ENCODE peak calls at places on chromosomes 6 and 20, in five cellular contexts. One of them, this sample, is unnamed.

GRCh38 chr6:143232849-143233248 is 172.2 kb downstream of the AIG1 start:
- DNase-seq in K562: peak
- DNase-seq in GM12878: peak
- DNase-seq in GM23338: peak
- DNase-seq in HepG2: peak
- DNase-seq in this sample: peak

GRCh38 chr6:3808759-3809514 is 40.2 kb upstream of the FAM50B start:
- DNase-seq in GM23338: no peak
- DNase-seq in HepG2: peak
- DNase-seq in GM12878: no peak
- DNase-seq in K562: no peak
- DNase-seq in this sample: peak

GRCh38 chr20:57215826-57216471 is 50.5 kb downstream of the BMP7 start:
- DNase-seq in K562: no peak
- DNase-seq in HepG2: no peak
- DNase-seq in GM23338: no peak
- DNase-seq in GM12878: no peak
- DNase-seq in this sample: no peak

GRCh38 chr6:49892280-49892679 is 25.9 kb upstream of the CRISP1 start:
- DNase-seq in K562: no peak
- DNase-seq in GM23338: no peak
- DNase-seq in GM12878: no peak
- DNase-seq in HepG2: no peak
- DNase-seq in this sample: no peak

GRCh38 chr20:57526067-57526884 is 1.3 kb upstream of the CTCFL start:
- DNase-seq in K562: peak
- DNase-seq in GM23338: peak
- DNase-seq in HepG2: peak
- DNase-seq in GM12878: no peak
- DNase-seq in this sample: no peak

GRCh38 chr6:123415844-123416468 is 220.8 kb downstream of the TRDN start:
- DNase-seq in GM23338: peak
- DNase-seq in K562: peak
- DNase-seq in GM12878: no peak
- DNase-seq in HepG2: peak
- DNase-seq in this sample: peak

GRCh38 chr6:144145546-144145945 is 4.8 kb upstream of the STX11 start:
- DNase-seq in GM12878: no peak
- DNase-seq in K562: peak
- DNase-seq in HepG2: no peak
- DNase-seq in GM23338: no peak
- DNase-seq in this sample: no peak

GRCh38 chr6:26613717-26614683 is 17.2 kb downstream of the ABT1 start:
- DNase-seq in HepG2: no peak
- DNase-seq in GM23338: peak
- DNase-seq in GM12878: no peak
- DNase-seq in K562: no peak
- DNase-seq in this sample: no peak

GRCh38 chr20:38307371-38308046 is 3.6 kb downstream of the BPI start:
- DNase-seq in GM23338: no peak
- DNase-seq in K562: no peak
- DNase-seq in HepG2: no peak
- DNase-seq in GM12878: no peak
- DNase-seq in this sample: no peak

GRCh38 chr20:1171461-1172093 is 13.2 kb downstream of the TMEM74B start:
- DNase-seq in HepG2: peak
- DNase-seq in K562: peak
- DNase-seq in GM23338: peak
- DNase-seq in GM12878: no peak
- DNase-seq in this sample: peak

GRCh38 chr20:43404880-43405279 is 52.8 kb upstream of the SRSF6 start:
- DNase-seq in GM23338: peak
- DNase-seq in K562: peak
- DNase-seq in GM12878: no peak
- DNase-seq in HepG2: peak
- DNase-seq in this sample: peak

GRCh38 chr6:167047554-167047953 is 48.4 kb downstream of the CEP43 start:
- DNase-seq in HepG2: no peak
- DNase-seq in GM23338: no peak
- DNase-seq in GM12878: peak
- DNase-seq in K562: no peak
- DNase-seq in this sample: no peak

GRCh38 chr20:10731190-10731955 is 57.6 kb upstream of the JAG1 start:
- DNase-seq in K562: no peak
- DNase-seq in GM23338: no peak
- DNase-seq in HepG2: no peak
- DNase-seq in GM12878: no peak
- DNase-seq in this sample: no peak

GRCh38 chr6:154219250-154219649 is 137.4 kb downstream of the IPCEF1 start:
- DNase-seq in K562: no peak
- DNase-seq in GM23338: peak
- DNase-seq in HepG2: no peak
- DNase-seq in GM12878: no peak
- DNase-seq in this sample: no peak

GRCh38 chr6:159887146-159887545 is 3.6 kb upstream of the MAS1 start:
- DNase-seq in GM23338: no peak
- DNase-seq in HepG2: no peak
- DNase-seq in K562: no peak
- DNase-seq in GM12878: no peak
- DNase-seq in this sample: no peak

GRCh38 chr6:158564243-158565121 is 4.6 kb downstream of the TMEM181 start:
- DNase-seq in GM12878: no peak
- DNase-seq in HepG2: no peak
- DNase-seq in GM23338: no peak
- DNase-seq in K562: no peak
- DNase-seq in this sample: no peak

GRCh38 chr20:14860410-14860814 is 523.0 kb upstream of the FLRT3 start:
- DNase-seq in K562: no peak
- DNase-seq in GM23338: peak
- DNase-seq in HepG2: peak
- DNase-seq in GM12878: no peak
- DNase-seq in this sample: peak

GRCh38 chr6:143934867-143935266 is 70.6 kb downstream of the ZC2HC1B start:
- DNase-seq in GM12878: no peak
- DNase-seq in GM23338: no peak
- DNase-seq in HepG2: no peak
- DNase-seq in K562: no peak
- DNase-seq in this sample: no peak

GRCh38 chr20:57896563-57896962 is 186.7 kb upstream of the PMEPA1 start:
- DNase-seq in GM23338: no peak
- DNase-seq in GM12878: no peak
- DNase-seq in K562: no peak
- DNase-seq in HepG2: no peak
- DNase-seq in this sample: no peak

GRCh38 chr20:17651761-17652388 is 30.2 kb downstream of the RRBP1 start:
- DNase-seq in K562: no peak
- DNase-seq in GM23338: no peak
- DNase-seq in HepG2: no peak
- DNase-seq in GM12878: no peak
- DNase-seq in this sample: peak

GRCh38 chr20:62232764-62233645 is 5.3 kb upstream of the OSBPL2 start:
- DNase-seq in HepG2: no peak
- DNase-seq in GM12878: no peak
- DNase-seq in GM23338: no peak
- DNase-seq in K562: no peak
- DNase-seq in this sample: no peak

GRCh38 chr6:33770116-33770832 is 18.7 kb downstream of the LEMD2 start:
- DNase-seq in HepG2: no peak
- DNase-seq in GM23338: peak
- DNase-seq in GM12878: no peak
- DNase-seq in K562: no peak
- DNase-seq in this sample: no peak

GRCh38 chr20:34993941-34994508 is 38.4 kb downstream of the MYH7B start:
- DNase-seq in GM23338: no peak
- DNase-seq in GM12878: no peak
- DNase-seq in HepG2: no peak
- DNase-seq in K562: no peak
- DNase-seq in this sample: no peak

GRCh38 chr6:155340464-155341129 is 26.3 kb upstream of the TFB1M start:
- DNase-seq in K562: no peak
- DNase-seq in GM23338: peak
- DNase-seq in GM12878: no peak
- DNase-seq in HepG2: peak
- DNase-seq in this sample: no peak

GRCh38 chr6:150195996-150196417 is 53.2 kb downstream of the PPP1R14C start:
- DNase-seq in HepG2: no peak
- DNase-seq in GM12878: no peak
- DNase-seq in GM23338: no peak
- DNase-seq in K562: no peak
- DNase-seq in this sample: no peak

GRCh38 chr6:38818691-38819090 is 103.6 kb downstream of the DNAH8 start:
- DNase-seq in K562: no peak
- DNase-seq in GM23338: no peak
- DNase-seq in GM12878: no peak
- DNase-seq in HepG2: no peak
- DNase-seq in this sample: no peak

GRCh38 chr6:111716325-111716724 is 110.6 kb upstream of the TRAF3IP2 start:
- DNase-seq in K562: no peak
- DNase-seq in GM23338: no peak
- DNase-seq in HepG2: no peak
- DNase-seq in GM12878: no peak
- DNase-seq in this sample: no peak

GRCh38 chr6:159594750-159595117 is 98.3 kb downstream of the SOD2 start:
- DNase-seq in K562: no peak
- DNase-seq in GM12878: no peak
- DNase-seq in GM23338: no peak
- DNase-seq in HepG2: peak
- DNase-seq in this sample: peak

GRCh38 chr6:111985202-111985731 is 68.6 kb upstream of the CCN6 start:
- DNase-seq in K562: no peak
- DNase-seq in GM12878: no peak
- DNase-seq in HepG2: no peak
- DNase-seq in GM23338: peak
- DNase-seq in this sample: no peak

GRCh38 chr6:13573669-13574110 is 711 bp upstream of the SIRT5 start:
- DNase-seq in K562: peak
- DNase-seq in HepG2: peak
- DNase-seq in GM23338: peak
- DNase-seq in GM12878: no peak
- DNase-seq in this sample: peak

DNA sequence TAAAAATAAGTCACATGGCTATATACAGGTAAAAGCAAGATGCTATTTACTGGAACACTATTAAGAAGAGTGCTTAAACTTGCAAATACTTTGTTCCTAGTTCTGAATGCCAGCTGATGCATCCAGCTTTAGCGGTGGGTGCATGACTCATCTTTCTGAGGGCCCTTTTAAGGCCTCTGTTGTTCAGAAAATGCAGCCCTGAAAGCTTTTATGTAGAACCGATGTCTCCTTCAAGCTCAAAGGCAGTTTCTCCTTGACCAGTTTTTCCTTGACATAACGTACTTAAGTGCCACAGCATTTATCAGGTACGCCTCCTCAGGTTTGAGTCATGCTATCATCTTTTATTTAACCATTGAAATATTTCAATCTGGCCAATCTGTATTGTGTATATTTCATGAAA is 82.8 kb downstream of the MLIP start:
- DNase-seq in GM23338: peak
- DNase-seq in K562: no peak
- DNase-seq in HepG2: no peak
- DNase-seq in GM12878: no peak
- DNase-seq in this sample: no peak
- H3K27ac ChIP-seq in GM23338: no peak
- H3K27ac ChIP-seq in K562: no peak
- H3K27ac ChIP-seq in HepG2: no peak
- H3K27ac ChIP-seq in GM12878: no peak
- H3K27ac ChIP-seq in this sample: no peak

GRCh38 chr6:165701005-165701404 is 38.0 kb upstream of the PDE10A start:
- DNase-seq in HepG2: no peak
- DNase-seq in GM23338: no peak
- DNase-seq in K562: no peak
- DNase-seq in GM12878: no peak
- DNase-seq in this sample: no peak
- TF ChIP-seq JUNB in HepG2: no peak
- TF ChIP-seq JUNB in GM23338: no peak
- TF ChIP-seq JUNB in K562: no peak
- TF ChIP-seq JUNB in GM12878: no peak
- TF ChIP-seq JUNB in this sample: no peak

DNA sequence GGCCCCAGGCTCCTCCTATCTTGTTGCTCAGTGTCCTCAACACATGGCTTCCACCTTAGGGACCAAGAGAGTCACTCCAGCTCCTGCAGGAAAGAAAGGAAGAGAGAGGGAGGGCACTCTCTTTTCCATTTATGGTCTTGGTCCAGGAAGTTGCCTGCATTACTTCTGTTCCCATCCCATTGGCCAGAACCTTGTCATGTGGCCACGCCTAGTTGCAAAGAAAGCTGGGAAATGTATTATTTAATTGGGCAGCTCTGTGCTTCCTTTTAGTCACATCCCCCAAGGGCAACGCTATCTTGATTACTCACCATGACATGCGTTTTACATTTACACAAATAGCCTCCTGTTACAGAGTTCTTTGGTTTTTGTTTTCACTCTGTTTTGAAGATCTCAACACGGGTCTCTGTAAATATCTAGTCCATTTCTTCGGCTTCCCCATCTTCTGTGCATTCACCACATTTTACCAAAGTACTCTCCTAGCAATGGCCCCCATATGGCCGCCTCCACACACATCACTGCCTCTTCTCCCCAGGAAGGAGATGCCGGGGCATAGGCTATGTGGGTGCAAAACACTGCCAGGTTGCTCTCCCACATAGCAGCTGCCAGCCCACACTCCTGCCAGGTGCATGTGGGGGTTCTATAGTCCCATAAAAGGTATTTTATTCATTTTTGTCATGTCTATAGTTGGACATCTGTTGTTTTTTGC is 35.7 kb upstream of the ZMYND8 start:
- DNase-seq in GM12878: no peak
- DNase-seq in K562: peak
- DNase-seq in GM23338: peak
- DNase-seq in HepG2: peak
- DNase-seq in this sample: peak
- H3K27ac ChIP-seq in GM12878: peak
- H3K27ac ChIP-seq in K562: peak
- H3K27ac ChIP-seq in GM23338: no peak
- H3K27ac ChIP-seq in HepG2: no peak
- H3K27ac ChIP-seq in this sample: peak

GRCh38 chr6:24768361-24768760 is 6.4 kb upstream of the GMNN start:
- DNase-seq in GM23338: no peak
- DNase-seq in GM12878: no peak
- DNase-seq in HepG2: no peak
- DNase-seq in K562: no peak
- DNase-seq in this sample: no peak

GRCh38 chr6:24763578-24763977 is 11.2 kb upstream of the GMNN start:
- DNase-seq in HepG2: no peak
- DNase-seq in K562: no peak
- DNase-seq in GM23338: no peak
- DNase-seq in GM12878: no peak
- DNase-seq in this sample: no peak

GRCh38 chr6:24761193-24761835 is 13.4 kb upstream of the GMNN start:
- DNase-seq in GM12878: no peak
- DNase-seq in GM23338: peak
- DNase-seq in K562: peak
- DNase-seq in HepG2: no peak
- DNase-seq in this sample: no peak

GRCh38 chr6:24761851-24762250 is 12.9 kb upstream of the GMNN start:
- DNase-seq in GM23338: no peak
- DNase-seq in K562: no peak
- DNase-seq in HepG2: no peak
- DNase-seq in GM12878: no peak
- DNase-seq in this sample: no peak

GRCh38 chr6:24766685-24767462 is 7.9 kb upstream of the GMNN start:
- DNase-seq in K562: no peak
- DNase-seq in HepG2: no peak
- DNase-seq in GM12878: no peak
- DNase-seq in GM23338: no peak
- DNase-seq in this sample: peak
- TF ChIP-seq JUNB in K562: no peak
- TF ChIP-seq JUNB in HepG2: no peak
- TF ChIP-seq JUNB in GM12878: no peak
- TF ChIP-seq JUNB in GM23338: no peak
- TF ChIP-seq JUNB in this sample: no peak

This sample was measured in A549.